ENCODE peak calls at places on chromosomes 13 and 19, in eight cellular contexts. N, T, X, S, L, W, P and I are unnamed samples.

GRCh38 chr13:80755925-80756324 is 415.0 kb upstream of the SPRY2 start:
- DNase-seq in N (no peak), T (no peak), X (peak; percentile 58), S (no peak), L (no peak), W (no peak), P (no peak), I (no peak)

GRCh38 chr13:90205911-90206310 is 1141.6 kb upstream of the MIR17HG start:
- DNase-seq in N (no peak), T (no peak), X (no peak), S (no peak), L (no peak), W (no peak), P (no peak), I (no peak)

GRCh38 chr19:32674153-32674958 is 624 bp downstream of the ANKRD27 start:
- DNase-seq in N (no peak), T (no peak), X (no peak), S (no peak), L (no peak), W (no peak), P (no peak), I (no peak)

GRCh38 chr19:28289294-28290063 is 923.5 kb downstream of the UQCRFS1 start:
- DNase-seq in N (no peak), T (no peak), X (no peak), S (peak; percentile 51), L (no peak), W (no peak), P (peak; percentile 73), I (no peak)

GRCh38 chr13:24615114-24615513 is 65.1 kb upstream of the ATP12A start:
- DNase-seq in N (no peak), T (no peak), X (no peak), S (no peak), L (no peak), W (no peak), P (no peak), I (no peak)

GRCh38 chr19:52722062-52723005 is 12.5 kb downstream of the ZNF611 start:
- DNase-seq in N (no peak), T (no peak), X (peak; percentile 86), S (peak; percentile 41), L (no peak), W (no peak), P (peak; percentile 61), I (no peak)

GRCh38 chr13:50910483-50910805 is 853 bp downstream of the RNASEH2B start:
- DNase-seq in N (peak; percentile 49), T (no peak), X (peak; percentile 54), S (peak; percentile 46), L (no peak), W (no peak), P (peak; percentile 48), I (no peak)

GRCh38 chr19:48342841-48343540 is 17.6 kb downstream of the EMP3 start:
- DNase-seq in N (no peak), T (no peak), X (no peak), S (peak; percentile 47), L (no peak), W (no peak), P (peak; percentile 14), I (no peak)

GRCh38 chr19:6697291-6697690 is 23.2 kb downstream of the C3 start:
- DNase-seq in N (no peak), T (no peak), X (no peak), S (no peak), L (no peak), W (no peak), P (no peak), I (no peak)

GRCh38 chr13:49253310-49253709 is 5.6 kb downstream of the CDADC1 start:
- DNase-seq in N (no peak), T (no peak), X (no peak), S (no peak), L (no peak), W (no peak), P (no peak), I (no peak)

GRCh38 chr19:10159610-10160009 is 35.1 kb downstream of the DNMT1 start:
- DNase-seq in N (no peak), T (no peak), X (no peak), S (no peak), L (no peak), W (no peak), P (no peak), I (no peak)
- H3K36me3 ChIP-seq in N (no peaks in the 10 kb centered on the region), T (peaks cover 99% of the 10 kb centered on the region), X (peaks cover 39% of the 10 kb centered on the region), S (peaks cover 54% of the 10 kb centered on the region), L (peaks cover 100% of the 10 kb centered on the region), W (peaks cover 67% of the 10 kb centered on the region), P (peaks cover 48% of the 10 kb centered on the region), I (peaks cover 100% of the 10 kb centered on the region)

GRCh38 chr13:84648069-84648640 is 765.9 kb upstream of the SLITRK1 start:
- DNase-seq in N (no peak), T (no peak), X (peak; percentile 27), S (peak; percentile 8), L (no peak), W (no peak), P (no peak), I (no peak)
- TF ChIP-seq CTCF in N (no peak), T (no peak), X (no peak), S (peak; percentile 23), L (peak; percentile 33), W (no peak), P (no peak), I (no peak)

GRCh38 chr13:111666377-111666776 is 345.9 kb downstream of the TEX29 start:
- DNase-seq in N (no peak), T (no peak), X (no peak), S (no peak), L (no peak), W (peak; percentile 10), P (no peak), I (no peak)

GRCh38 chr13:111664060-111664459 is 343.6 kb downstream of the TEX29 start:
- DNase-seq in N (no peak), T (no peak), X (no peak), S (no peak), L (no peak), W (peak; percentile 16), P (no peak), I (no peak)

GRCh38 chr13:111665691-111666095 is 345.3 kb downstream of the TEX29 start:
- DNase-seq in N (no peak), T (no peak), X (no peak), S (no peak), L (no peak), W (peak; percentile 17), P (no peak), I (no peak)

GRCh38 chr13:111663505-111663904 is 343.1 kb downstream of the TEX29 start:
- DNase-seq in N (no peak), T (no peak), X (no peak), S (no peak), L (no peak), W (no peak), P (no peak), I (no peak)

GRCh38 chr13:111664696-111665095 is 344.3 kb downstream of the TEX29 start:
- DNase-seq in N (no peak), T (no peak), X (no peak), S (no peak), L (no peak), W (peak; percentile 17), P (no peak), I (no peak)
- H3K36me3 ChIP-seq in N (no peaks in the 10 kb centered on the region), T (no peaks in the 10 kb centered on the region), X (no peaks in the 10 kb centered on the region), S (no peaks in the 10 kb centered on the region), L (no peaks in the 10 kb centered on the region), W (no peaks in the 10 kb centered on the region), P (no peaks in the 10 kb centered on the region), I (no peaks in the 10 kb centered on the region)

DNA sequence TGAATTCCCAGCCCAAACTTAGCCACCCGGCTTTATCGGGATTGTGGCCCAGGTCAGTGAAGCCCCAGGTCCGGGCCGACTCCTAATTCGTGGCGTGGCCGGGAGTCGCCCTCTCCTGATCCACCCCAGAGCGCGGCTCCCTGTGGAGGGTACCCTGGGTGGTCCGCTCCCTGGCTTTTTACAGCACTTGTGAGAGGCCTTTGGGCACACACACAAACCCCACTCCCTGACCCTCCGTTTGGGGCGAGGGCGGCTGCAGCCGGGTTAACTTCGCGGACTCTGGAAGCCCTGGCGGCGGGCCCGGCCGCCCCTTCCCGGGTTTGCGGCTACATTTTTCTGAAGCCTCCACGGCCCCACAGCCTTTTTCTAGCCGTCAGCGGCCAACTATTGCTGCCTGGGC is 56.5 kb downstream of the ZNF568 start:
- DNase-seq in N (no peak), T (no peak), X (no peak), S (no peak), L (no peak), W (no peak), P (no peak), I (no peak)
- TF ChIP-seq CTCF in N (no peak), T (no peak), X (no peak), S (no peak), L (no peak), W (no peak), P (no peak), I (no peak)

GRCh38 chr19:49645592-49645991 is 3.6 kb downstream of the SCAF1 start:
- DNase-seq in N (no peak), T (no peak), X (no peak), S (no peak), L (no peak), W (no peak), P (no peak), I (no peak)
- H3K36me3 ChIP-seq in N (no peaks in the 10 kb centered on the region), T (peaks cover 56% of the 10 kb centered on the region), X (peaks cover 20% of the 10 kb centered on the region), S (peaks cover 24% of the 10 kb centered on the region), L (peaks cover 58% of the 10 kb centered on the region), W (peaks cover 36% of the 10 kb centered on the region), P (peaks cover 3% of the 10 kb centered on the region), I (peaks cover 57% of the 10 kb centered on the region)

DNA sequence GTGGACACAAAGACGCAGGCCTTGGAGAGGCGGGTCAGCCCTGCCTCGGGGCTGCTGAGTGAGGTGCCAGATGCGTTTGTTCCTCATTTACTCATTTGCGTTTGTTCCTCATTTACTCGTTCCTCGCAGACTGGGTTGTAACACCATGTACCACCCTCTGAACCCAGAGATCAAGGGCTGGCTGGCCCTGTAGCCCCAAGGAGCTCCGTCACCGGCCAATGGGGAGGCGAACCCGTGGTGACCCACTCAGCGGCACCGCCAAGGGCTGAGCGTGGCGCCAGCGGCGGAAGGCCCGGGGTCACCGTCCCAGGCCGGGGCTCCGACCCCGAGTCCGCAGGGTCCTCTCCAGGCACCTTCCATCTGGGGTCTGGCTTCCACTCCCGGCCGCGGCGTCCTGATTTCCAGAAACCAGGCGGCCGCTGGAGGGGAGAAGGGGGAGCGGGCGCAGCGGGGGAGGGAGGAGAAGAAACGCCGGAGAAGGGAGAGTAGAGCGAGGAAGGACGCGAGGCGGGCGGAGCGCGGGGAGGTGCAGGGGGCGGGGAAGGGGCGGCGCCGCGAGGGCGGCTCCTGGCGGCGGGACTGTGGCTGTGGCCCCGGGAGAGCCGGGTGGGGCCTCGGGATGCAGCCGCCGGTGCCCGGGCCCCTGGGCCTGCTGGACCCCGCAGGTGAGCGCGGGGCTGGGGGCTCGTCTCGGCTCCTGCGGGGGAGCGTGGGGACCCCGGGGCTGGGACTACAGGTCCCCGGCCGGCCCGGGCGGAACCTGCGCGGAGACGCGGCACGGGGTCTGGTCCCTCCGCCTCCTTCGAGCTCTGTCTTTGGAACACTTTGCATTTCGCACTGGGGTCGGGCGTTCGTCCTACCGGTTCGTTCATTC is at the start of gene TMEM255B:
- DNase-seq in N (peak; percentile 83), T (peak; percentile 91), X (peak; percentile 62), S (peak; percentile 80), L (peak; percentile 90), W (peak; percentile 86), P (peak; percentile 30), I (peak; percentile 88)
- TF ChIP-seq CTCF in N (no peak), T (peak; percentile 50), X (no peak), S (no peak), L (peak; percentile 40), W (peak; percentile 8), P (no peak), I (no peak)

GRCh38 chr19:12140545-12141404 is 625 bp upstream of the ZNF20 start:
- DNase-seq in N (peak; percentile 90), T (peak; percentile 91), X (peak; percentile 84), S (peak; percentile 89), L (peak; percentile 88), W (peak; percentile 91), P (peak; percentile 54), I (peak; percentile 92)
- H3K36me3 ChIP-seq in N (no peaks in the 10 kb centered on the region), T (peaks cover 29% of the 10 kb centered on the region), X (peaks cover 3% of the 10 kb centered on the region), S (peaks cover 26% of the 10 kb centered on the region), L (peaks cover 41% of the 10 kb centered on the region), W (peaks cover 6% of the 10 kb centered on the region), P (peaks cover 18% of the 10 kb centered on the region), I (peaks cover 31% of the 10 kb centered on the region)

GRCh38 chr19:11597202-11598102 is at the start of gene ZNF627:
- DNase-seq in N (peak; percentile 100), T (peak; percentile 99), X (peak; percentile 98), S (peak; percentile 99), L (peak; percentile 98), W (peak; percentile 99), P (peak; percentile 95), I (peak; percentile 100)
- TF ChIP-seq CTCF in N (no peak), T (peak; percentile 39), X (no peak), S (peak; percentile 12), L (no peak), W (peak; percentile 11), P (no peak), I (no peak)